ENCODE peak calls at places on chromosomes 13 and 19, in ten cellular contexts. One of them, this sample, is unnamed.

GRCh38 chr13:112057434-112057735 is 9.6 kb upstream of the SOX1 start:
- DNase-seq in DMS79 treated with DMSO at 0.1 percent for 48 hours: no peak
- DNase-seq in astrocyte of the hippocampus: no peak
- DNase-seq in WTC11: no peak
- DNase-seq in NCI-H460: no peak
- DNase-seq in AG09319: no peak
- DNase-seq in activated CD4-positive, alpha-beta T cell treated with anti-CD3 and anti-CD28 coated beads, Interleukin-2, amount 50 U/mL, for 1 hour: no peak
- DNase-seq in GOT3: no peak
- DNase-seq in hypothalamus: no peak
- DNase-seq in frontal cortex: no peak
- DNase-seq in this sample: no peak

GRCh38 chr13:22229916-22230315 is 559.0 kb downstream of the FGF9 start:
- DNase-seq in GOT3: no peak
- DNase-seq in DMS79 treated with DMSO at 0.1 percent for 48 hours: no peak
- DNase-seq in NCI-H460: no peak
- DNase-seq in activated CD4-positive, alpha-beta T cell treated with anti-CD3 and anti-CD28 coated beads, Interleukin-2, amount 50 U/mL, for 1 hour: no peak
- DNase-seq in frontal cortex: no peak
- DNase-seq in AG09319: no peak
- DNase-seq in astrocyte of the hippocampus: no peak
- DNase-seq in hypothalamus: no peak
- DNase-seq in WTC11: no peak
- DNase-seq in this sample: no peak

GRCh38 chr19:35211545-35212230 is 16.9 kb downstream of the FAM187B start:
- DNase-seq in AG09319: no peak
- DNase-seq in NCI-H460: no peak
- DNase-seq in astrocyte of the hippocampus: no peak
- DNase-seq in DMS79 treated with DMSO at 0.1 percent for 48 hours: no peak
- DNase-seq in hypothalamus: no peak
- DNase-seq in frontal cortex: no peak
- DNase-seq in WTC11: no peak
- DNase-seq in activated CD4-positive, alpha-beta T cell treated with anti-CD3 and anti-CD28 coated beads, Interleukin-2, amount 50 U/mL, for 1 hour: peak
- DNase-seq in GOT3: no peak
- DNase-seq in this sample: peak

GRCh38 chr13:48094404-48094780 is 512 bp downstream of the MED4 start:
- DNase-seq in astrocyte of the hippocampus: no peak
- DNase-seq in frontal cortex: peak
- DNase-seq in DMS79 treated with DMSO at 0.1 percent for 48 hours: no peak
- DNase-seq in activated CD4-positive, alpha-beta T cell treated with anti-CD3 and anti-CD28 coated beads, Interleukin-2, amount 50 U/mL, for 1 hour: no peak
- DNase-seq in GOT3: no peak
- DNase-seq in AG09319: no peak
- DNase-seq in WTC11: no peak
- DNase-seq in hypothalamus: no peak
- DNase-seq in NCI-H460: no peak
- DNase-seq in this sample: no peak

GRCh38 chr19:18790566-18791314 is at the start of gene COMP:
- DNase-seq in DMS79 treated with DMSO at 0.1 percent for 48 hours: no peak
- DNase-seq in astrocyte of the hippocampus: no peak
- DNase-seq in AG09319: no peak
- DNase-seq in NCI-H460: no peak
- DNase-seq in GOT3: no peak
- DNase-seq in WTC11: peak
- DNase-seq in frontal cortex: no peak
- DNase-seq in hypothalamus: no peak
- DNase-seq in activated CD4-positive, alpha-beta T cell treated with anti-CD3 and anti-CD28 coated beads, Interleukin-2, amount 50 U/mL, for 1 hour: no peak
- DNase-seq in this sample: no peak

GRCh38 chr13:114119196-114119595 is 13.2 kb downstream of the RASA3 start:
- DNase-seq in AG09319: peak
- DNase-seq in DMS79 treated with DMSO at 0.1 percent for 48 hours: no peak
- DNase-seq in hypothalamus: no peak
- DNase-seq in WTC11: peak
- DNase-seq in GOT3: no peak
- DNase-seq in activated CD4-positive, alpha-beta T cell treated with anti-CD3 and anti-CD28 coated beads, Interleukin-2, amount 50 U/mL, for 1 hour: no peak
- DNase-seq in NCI-H460: peak
- DNase-seq in astrocyte of the hippocampus: peak
- DNase-seq in frontal cortex: no peak
- DNase-seq in this sample: peak

GRCh38 chr19:39409886-39410619 is 2.4 kb upstream of the PLEKHG2 start:
- DNase-seq in DMS79 treated with DMSO at 0.1 percent for 48 hours: peak
- DNase-seq in NCI-H460: no peak
- DNase-seq in frontal cortex: no peak
- DNase-seq in GOT3: peak
- DNase-seq in activated CD4-positive, alpha-beta T cell treated with anti-CD3 and anti-CD28 coated beads, Interleukin-2, amount 50 U/mL, for 1 hour: peak
- DNase-seq in hypothalamus: no peak
- DNase-seq in astrocyte of the hippocampus: peak
- DNase-seq in WTC11: peak
- DNase-seq in AG09319: no peak
- DNase-seq in this sample: peak

GRCh38 chr19:3057275-3057714 is 5.0 kb downstream of the TLE5 start:
- DNase-seq in activated CD4-positive, alpha-beta T cell treated with anti-CD3 and anti-CD28 coated beads, Interleukin-2, amount 50 U/mL, for 1 hour: no peak
- DNase-seq in NCI-H460: no peak
- DNase-seq in DMS79 treated with DMSO at 0.1 percent for 48 hours: peak
- DNase-seq in frontal cortex: peak
- DNase-seq in astrocyte of the hippocampus: peak
- DNase-seq in GOT3: no peak
- DNase-seq in AG09319: no peak
- DNase-seq in WTC11: no peak
- DNase-seq in hypothalamus: peak
- DNase-seq in this sample: peak

GRCh38 chr19:2385053-2385721 is 25.1 kb downstream of the TMPRSS9 start:
- DNase-seq in activated CD4-positive, alpha-beta T cell treated with anti-CD3 and anti-CD28 coated beads, Interleukin-2, amount 50 U/mL, for 1 hour: peak
- DNase-seq in frontal cortex: no peak
- DNase-seq in astrocyte of the hippocampus: peak
- DNase-seq in NCI-H460: peak
- DNase-seq in AG09319: peak
- DNase-seq in WTC11: peak
- DNase-seq in hypothalamus: no peak
- DNase-seq in GOT3: no peak
- DNase-seq in DMS79 treated with DMSO at 0.1 percent for 48 hours: peak
- DNase-seq in this sample: no peak

GRCh38 chr13:94556646-94557045 is 39.3 kb downstream of the TGDS start:
- DNase-seq in frontal cortex: no peak
- DNase-seq in AG09319: no peak
- DNase-seq in GOT3: no peak
- DNase-seq in astrocyte of the hippocampus: no peak
- DNase-seq in NCI-H460: no peak
- DNase-seq in WTC11: no peak
- DNase-seq in activated CD4-positive, alpha-beta T cell treated with anti-CD3 and anti-CD28 coated beads, Interleukin-2, amount 50 U/mL, for 1 hour: no peak
- DNase-seq in hypothalamus: no peak
- DNase-seq in DMS79 treated with DMSO at 0.1 percent for 48 hours: no peak
- DNase-seq in this sample: no peak

GRCh38 chr13:21234537-21234936 is 58.1 kb downstream of the MRPL57 start:
- DNase-seq in hypothalamus: no peak
- DNase-seq in DMS79 treated with DMSO at 0.1 percent for 48 hours: peak
- DNase-seq in astrocyte of the hippocampus: peak
- DNase-seq in WTC11: no peak
- DNase-seq in frontal cortex: no peak
- DNase-seq in NCI-H460: no peak
- DNase-seq in activated CD4-positive, alpha-beta T cell treated with anti-CD3 and anti-CD28 coated beads, Interleukin-2, amount 50 U/mL, for 1 hour: no peak
- DNase-seq in GOT3: no peak
- DNase-seq in AG09319: no peak
- DNase-seq in this sample: no peak

GRCh38 chr13:32426191-32426980 is 1.5 kb downstream of the N4BP2L1 start:
- DNase-seq in astrocyte of the hippocampus: no peak
- DNase-seq in DMS79 treated with DMSO at 0.1 percent for 48 hours: peak
- DNase-seq in hypothalamus: no peak
- DNase-seq in NCI-H460: no peak
- DNase-seq in frontal cortex: no peak
- DNase-seq in activated CD4-positive, alpha-beta T cell treated with anti-CD3 and anti-CD28 coated beads, Interleukin-2, amount 50 U/mL, for 1 hour: no peak
- DNase-seq in AG09319: no peak
- DNase-seq in WTC11: no peak
- DNase-seq in GOT3: no peak
- DNase-seq in this sample: no peak

GRCh38 chr13:113152894-113153809 is 5.3 kb upstream of the PROZ start:
- DNase-seq in DMS79 treated with DMSO at 0.1 percent for 48 hours: peak
- DNase-seq in WTC11: peak
- DNase-seq in frontal cortex: no peak
- DNase-seq in NCI-H460: no peak
- DNase-seq in AG09319: no peak
- DNase-seq in hypothalamus: peak
- DNase-seq in GOT3: no peak
- DNase-seq in astrocyte of the hippocampus: peak
- DNase-seq in activated CD4-positive, alpha-beta T cell treated with anti-CD3 and anti-CD28 coated beads, Interleukin-2, amount 50 U/mL, for 1 hour: peak
- DNase-seq in this sample: peak

GRCh38 chr13:84500016-84500415 is 617.7 kb upstream of the SLITRK1 start:
- DNase-seq in AG09319: no peak
- DNase-seq in activated CD4-positive, alpha-beta T cell treated with anti-CD3 and anti-CD28 coated beads, Interleukin-2, amount 50 U/mL, for 1 hour: no peak
- DNase-seq in DMS79 treated with DMSO at 0.1 percent for 48 hours: no peak
- DNase-seq in NCI-H460: no peak
- DNase-seq in frontal cortex: no peak
- DNase-seq in astrocyte of the hippocampus: no peak
- DNase-seq in GOT3: no peak
- DNase-seq in WTC11: no peak
- DNase-seq in hypothalamus: no peak
- DNase-seq in this sample: no peak

GRCh38 chr19:56273563-56274117 is 1.1 kb downstream of the EDDM13 start:
- DNase-seq in NCI-H460: no peak
- DNase-seq in AG09319: no peak
- DNase-seq in DMS79 treated with DMSO at 0.1 percent for 48 hours: no peak
- DNase-seq in WTC11: no peak
- DNase-seq in hypothalamus: no peak
- DNase-seq in frontal cortex: no peak
- DNase-seq in GOT3: no peak
- DNase-seq in astrocyte of the hippocampus: no peak
- DNase-seq in activated CD4-positive, alpha-beta T cell treated with anti-CD3 and anti-CD28 coated beads, Interleukin-2, amount 50 U/mL, for 1 hour: no peak
- DNase-seq in this sample: no peak

GRCh38 chr13:59680429-59681024 is 483.2 kb downstream of the DIAPH3 start:
- DNase-seq in WTC11: no peak
- DNase-seq in activated CD4-positive, alpha-beta T cell treated with anti-CD3 and anti-CD28 coated beads, Interleukin-2, amount 50 U/mL, for 1 hour: no peak
- DNase-seq in DMS79 treated with DMSO at 0.1 percent for 48 hours: no peak
- DNase-seq in hypothalamus: no peak
- DNase-seq in frontal cortex: no peak
- DNase-seq in NCI-H460: peak
- DNase-seq in astrocyte of the hippocampus: peak
- DNase-seq in AG09319: no peak
- DNase-seq in GOT3: no peak
- DNase-seq in this sample: no peak

GRCh38 chr19:4052114-4052992 is 14.3 kb downstream of the ZBTB7A start:
- DNase-seq in DMS79 treated with DMSO at 0.1 percent for 48 hours: no peak
- DNase-seq in hypothalamus: peak
- DNase-seq in activated CD4-positive, alpha-beta T cell treated with anti-CD3 and anti-CD28 coated beads, Interleukin-2, amount 50 U/mL, for 1 hour: no peak
- DNase-seq in astrocyte of the hippocampus: peak
- DNase-seq in AG09319: no peak
- DNase-seq in frontal cortex: no peak
- DNase-seq in NCI-H460: peak
- DNase-seq in WTC11: no peak
- DNase-seq in GOT3: no peak
- DNase-seq in this sample: peak

GRCh38 chr13:73849292-73849691 is 284.9 kb downstream of the KLF12 start:
- DNase-seq in frontal cortex: no peak
- DNase-seq in WTC11: peak
- DNase-seq in NCI-H460: no peak
- DNase-seq in AG09319: no peak
- DNase-seq in astrocyte of the hippocampus: peak
- DNase-seq in GOT3: no peak
- DNase-seq in hypothalamus: no peak
- DNase-seq in DMS79 treated with DMSO at 0.1 percent for 48 hours: no peak
- DNase-seq in activated CD4-positive, alpha-beta T cell treated with anti-CD3 and anti-CD28 coated beads, Interleukin-2, amount 50 U/mL, for 1 hour: no peak
- DNase-seq in this sample: no peak

GRCh38 chr13:72645521-72645920 is 81.9 kb downstream of the MZT1 start:
- DNase-seq in GOT3: no peak
- DNase-seq in DMS79 treated with DMSO at 0.1 percent for 48 hours: peak
- DNase-seq in astrocyte of the hippocampus: no peak
- DNase-seq in hypothalamus: no peak
- DNase-seq in frontal cortex: no peak
- DNase-seq in NCI-H460: no peak
- DNase-seq in activated CD4-positive, alpha-beta T cell treated with anti-CD3 and anti-CD28 coated beads, Interleukin-2, amount 50 U/mL, for 1 hour: no peak
- DNase-seq in AG09319: no peak
- DNase-seq in WTC11: no peak
- DNase-seq in this sample: no peak

GRCh38 chr19:3343619-3344502 is 22.5 kb upstream of the NFIC start:
- DNase-seq in WTC11: peak
- DNase-seq in DMS79 treated with DMSO at 0.1 percent for 48 hours: no peak
- DNase-seq in NCI-H460: peak
- DNase-seq in AG09319: peak
- DNase-seq in activated CD4-positive, alpha-beta T cell treated with anti-CD3 and anti-CD28 coated beads, Interleukin-2, amount 50 U/mL, for 1 hour: peak
- DNase-seq in GOT3: peak
- DNase-seq in astrocyte of the hippocampus: peak
- DNase-seq in hypothalamus: peak
- DNase-seq in frontal cortex: no peak
- DNase-seq in this sample: peak

GRCh38 chr13:78603240-78603947 is at the start of gene POU4F1:
- DNase-seq in NCI-H460: peak
- DNase-seq in frontal cortex: peak
- DNase-seq in AG09319: no peak
- DNase-seq in activated CD4-positive, alpha-beta T cell treated with anti-CD3 and anti-CD28 coated beads, Interleukin-2, amount 50 U/mL, for 1 hour: peak
- DNase-seq in hypothalamus: peak
- DNase-seq in WTC11: peak
- DNase-seq in astrocyte of the hippocampus: peak
- DNase-seq in GOT3: no peak
- DNase-seq in DMS79 treated with DMSO at 0.1 percent for 48 hours: peak
- DNase-seq in this sample: no peak

GRCh38 chr13:71525004-71525403 is 342.0 kb downstream of the DACH1 start:
- DNase-seq in NCI-H460: no peak
- DNase-seq in hypothalamus: no peak
- DNase-seq in astrocyte of the hippocampus: no peak
- DNase-seq in DMS79 treated with DMSO at 0.1 percent for 48 hours: peak
- DNase-seq in AG09319: no peak
- DNase-seq in WTC11: no peak
- DNase-seq in GOT3: no peak
- DNase-seq in frontal cortex: no peak
- DNase-seq in activated CD4-positive, alpha-beta T cell treated with anti-CD3 and anti-CD28 coated beads, Interleukin-2, amount 50 U/mL, for 1 hour: no peak
- DNase-seq in this sample: no peak

GRCh38 chr19:4375620-4376228 is 24.6 kb downstream of the SH3GL1 start:
- DNase-seq in WTC11: peak
- DNase-seq in frontal cortex: no peak
- DNase-seq in astrocyte of the hippocampus: peak
- DNase-seq in GOT3: peak
- DNase-seq in AG09319: no peak
- DNase-seq in activated CD4-positive, alpha-beta T cell treated with anti-CD3 and anti-CD28 coated beads, Interleukin-2, amount 50 U/mL, for 1 hour: no peak
- DNase-seq in DMS79 treated with DMSO at 0.1 percent for 48 hours: peak
- DNase-seq in hypothalamus: peak
- DNase-seq in NCI-H460: peak
- DNase-seq in this sample: no peak

GRCh38 chr19:43766755-43767043 is 11.9 kb upstream of the SMG9 start:
- DNase-seq in activated CD4-positive, alpha-beta T cell treated with anti-CD3 and anti-CD28 coated beads, Interleukin-2, amount 50 U/mL, for 1 hour: no peak
- DNase-seq in astrocyte of the hippocampus: no peak
- DNase-seq in frontal cortex: no peak
- DNase-seq in WTC11: no peak
- DNase-seq in hypothalamus: no peak
- DNase-seq in NCI-H460: no peak
- DNase-seq in GOT3: no peak
- DNase-seq in DMS79 treated with DMSO at 0.1 percent for 48 hours: no peak
- DNase-seq in AG09319: no peak
- DNase-seq in this sample: no peak